ENCODE peak calls at places on chromosome 21, in seven cellular contexts. One of them, this sample, is unnamed.

GRCh38 chr21:42220138-42220701 is 1.3 kb downstream of the ABCG1 start:
- DNase-seq in IMR-90: peak
- DNase-seq in SK-N-SH: peak
- DNase-seq in H1: no peak
- DNase-seq in K562: no peak
- DNase-seq in GM12878: no peak
- DNase-seq in HepG2: peak
- DNase-seq in this sample: peak

GRCh38 chr21:15054089-15054488 is 10.7 kb downstream of the NRIP1 start:
- DNase-seq in H1: no peak
- DNase-seq in SK-N-SH: no peak
- DNase-seq in K562: no peak
- DNase-seq in IMR-90: no peak
- DNase-seq in GM12878: no peak
- DNase-seq in HepG2: no peak
- DNase-seq in this sample: no peak

GRCh38 chr21:41779659-41780058 is 12.8 kb upstream of the RIPK4 start:
- DNase-seq in HepG2: no peak
- DNase-seq in K562: no peak
- DNase-seq in IMR-90: no peak
- DNase-seq in GM12878: no peak
- DNase-seq in H1: no peak
- DNase-seq in SK-N-SH: no peak
- DNase-seq in this sample: no peak

GRCh38 chr21:25189497-25189896 is 417.8 kb downstream of the MRPL39 start:
- DNase-seq in HepG2: no peak
- DNase-seq in GM12878: no peak
- DNase-seq in IMR-90: no peak
- DNase-seq in K562: no peak
- DNase-seq in H1: no peak
- DNase-seq in SK-N-SH: no peak
- DNase-seq in this sample: no peak

GRCh38 chr21:46457801-46458314 is 833 bp upstream of the DIP2A start:
- DNase-seq in SK-N-SH: peak
- DNase-seq in H1: no peak
- DNase-seq in GM12878: no peak
- DNase-seq in K562: peak
- DNase-seq in IMR-90: peak
- DNase-seq in HepG2: peak
- DNase-seq in this sample: peak

GRCh38 chr21:28632718-28633408 is 359.8 kb downstream of the LTN1 start:
- DNase-seq in K562: no peak
- DNase-seq in HepG2: no peak
- DNase-seq in GM12878: no peak
- DNase-seq in SK-N-SH: no peak
- DNase-seq in H1: no peak
- DNase-seq in IMR-90: peak
- DNase-seq in this sample: no peak

GRCh38 chr21:16304700-16305099 is 574.9 kb downstream of the USP25 start:
- DNase-seq in HepG2: no peak
- DNase-seq in H1: no peak
- DNase-seq in SK-N-SH: no peak
- DNase-seq in GM12878: no peak
- DNase-seq in K562: no peak
- DNase-seq in IMR-90: no peak
- DNase-seq in this sample: no peak

GRCh38 chr21:25297117-25297516 is 310.2 kb downstream of the MRPL39 start:
- DNase-seq in K562: no peak
- DNase-seq in SK-N-SH: no peak
- DNase-seq in HepG2: no peak
- DNase-seq in H1: no peak
- DNase-seq in IMR-90: no peak
- DNase-seq in GM12878: no peak
- DNase-seq in this sample: no peak

GRCh38 chr21:26769613-26770188 is 75.5 kb downstream of the ADAMTS1 start:
- DNase-seq in SK-N-SH: peak
- DNase-seq in H1: no peak
- DNase-seq in HepG2: no peak
- DNase-seq in GM12878: no peak
- DNase-seq in IMR-90: peak
- DNase-seq in K562: no peak
- DNase-seq in this sample: no peak

GRCh38 chr21:19507682-19508260 is 1104.2 kb upstream of the TMPRSS15 start:
- DNase-seq in GM12878: no peak
- DNase-seq in HepG2: no peak
- DNase-seq in H1: no peak
- DNase-seq in K562: peak
- DNase-seq in SK-N-SH: peak
- DNase-seq in IMR-90: no peak
- DNase-seq in this sample: no peak

GRCh38 chr21:27571706-27572105 is 604.8 kb upstream of the ADAMTS5 start:
- DNase-seq in GM12878: no peak
- DNase-seq in K562: no peak
- DNase-seq in IMR-90: peak
- DNase-seq in HepG2: no peak
- DNase-seq in SK-N-SH: no peak
- DNase-seq in H1: no peak
- DNase-seq in this sample: no peak

GRCh38 chr21:41885341-41886024 is 6.3 kb upstream of the PRDM15 start:
- DNase-seq in GM12878: no peak
- DNase-seq in H1: no peak
- DNase-seq in IMR-90: peak
- DNase-seq in SK-N-SH: no peak
- DNase-seq in HepG2: no peak
- DNase-seq in K562: no peak
- DNase-seq in this sample: no peak

GRCh38 chr21:17146426-17146825 is 366.4 kb upstream of the CXADR start:
- DNase-seq in GM12878: no peak
- DNase-seq in H1: no peak
- DNase-seq in HepG2: no peak
- DNase-seq in K562: no peak
- DNase-seq in SK-N-SH: no peak
- DNase-seq in IMR-90: no peak
- DNase-seq in this sample: no peak

GRCh38 chr21:45119812-45120211 is 45.4 kb downstream of the ADARB1 start:
- DNase-seq in GM12878: no peak
- DNase-seq in HepG2: no peak
- DNase-seq in SK-N-SH: no peak
- DNase-seq in K562: no peak
- DNase-seq in IMR-90: no peak
- DNase-seq in H1: no peak
- DNase-seq in this sample: no peak

GRCh38 chr21:25501996-25502665 is 105.2 kb downstream of the MRPL39 start:
- DNase-seq in IMR-90: no peak
- DNase-seq in SK-N-SH: no peak
- DNase-seq in HepG2: no peak
- DNase-seq in K562: no peak
- DNase-seq in GM12878: peak
- DNase-seq in H1: no peak
- DNase-seq in this sample: no peak

GRCh38 chr21:43922949-43923348 is 57.9 kb downstream of the AGPAT3 start:
- DNase-seq in K562: no peak
- DNase-seq in H1: no peak
- DNase-seq in HepG2: no peak
- DNase-seq in SK-N-SH: peak
- DNase-seq in GM12878: no peak
- DNase-seq in IMR-90: no peak
- DNase-seq in this sample: no peak

GRCh38 chr21:46168659-46169386 is 13.4 kb upstream of the FTCD start:
- DNase-seq in HepG2: no peak
- DNase-seq in GM12878: no peak
- DNase-seq in SK-N-SH: no peak
- DNase-seq in K562: no peak
- DNase-seq in IMR-90: no peak
- DNase-seq in H1: no peak
- DNase-seq in this sample: no peak

GRCh38 chr21:41953831-41954653 is at the start of gene C2CD2:
- DNase-seq in SK-N-SH: peak
- DNase-seq in HepG2: peak
- DNase-seq in GM12878: no peak
- DNase-seq in K562: peak
- DNase-seq in H1: no peak
- DNase-seq in IMR-90: peak
- DNase-seq in this sample: peak

GRCh38 chr21:14616303-14617039 is 70.4 kb upstream of the SAMSN1 start:
- DNase-seq in IMR-90: no peak
- DNase-seq in SK-N-SH: no peak
- DNase-seq in K562: no peak
- DNase-seq in H1: peak
- DNase-seq in HepG2: no peak
- DNase-seq in GM12878: no peak
- DNase-seq in this sample: no peak

GRCh38 chr21:35398366-35398982 is 349.4 kb upstream of the RUNX1 start:
- DNase-seq in SK-N-SH: no peak
- DNase-seq in H1: no peak
- DNase-seq in IMR-90: peak
- DNase-seq in HepG2: no peak
- DNase-seq in GM12878: no peak
- DNase-seq in K562: no peak
- DNase-seq in this sample: no peak

GRCh38 chr21:37915516-37915915 is 741 bp downstream of the KCNJ6 start:
- DNase-seq in K562: no peak
- DNase-seq in IMR-90: no peak
- DNase-seq in HepG2: no peak
- DNase-seq in GM12878: no peak
- DNase-seq in H1: no peak
- DNase-seq in SK-N-SH: peak
- DNase-seq in this sample: no peak
- TF ChIP-seq RFX5 in K562: no peak
- TF ChIP-seq RFX5 in IMR-90: no peak
- TF ChIP-seq RFX5 in HepG2: no peak
- TF ChIP-seq RFX5 in GM12878: no peak
- TF ChIP-seq RFX5 in H1: no peak
- TF ChIP-seq RFX5 in SK-N-SH: no peak
- TF ChIP-seq RFX5 in this sample: no peak

GRCh38 chr21:34351786-34352241 is 12.0 kb upstream of the KCNE2 start:
- DNase-seq in K562: peak
- DNase-seq in GM12878: peak
- DNase-seq in SK-N-SH: peak
- DNase-seq in HepG2: peak
- DNase-seq in IMR-90: peak
- DNase-seq in H1: no peak
- DNase-seq in this sample: peak
- TF ChIP-seq RFX5 in K562: no peak
- TF ChIP-seq RFX5 in GM12878: no peak
- TF ChIP-seq RFX5 in SK-N-SH: no peak
- TF ChIP-seq RFX5 in HepG2: no peak
- TF ChIP-seq RFX5 in IMR-90: no peak
- TF ChIP-seq RFX5 in H1: no peak
- TF ChIP-seq RFX5 in this sample: no peak

GRCh38 chr21:8991968-8992621 is 1529.3 kb upstream of the TPTE start:
- DNase-seq in SK-N-SH: no peak
- DNase-seq in GM12878: no peak
- DNase-seq in H1: no peak
- DNase-seq in K562: peak
- DNase-seq in HepG2: no peak
- DNase-seq in IMR-90: no peak
- DNase-seq in this sample: peak

GRCh38 chr21:8993284-8993942 is 1528.0 kb upstream of the TPTE start:
- DNase-seq in GM12878: no peak
- DNase-seq in H1: no peak
- DNase-seq in HepG2: peak
- DNase-seq in K562: no peak
- DNase-seq in IMR-90: no peak
- DNase-seq in SK-N-SH: no peak
- DNase-seq in this sample: no peak

GRCh38 chr21:8994640-8995511 is 1526.5 kb upstream of the TPTE start:
- DNase-seq in H1: no peak
- DNase-seq in GM12878: no peak
- DNase-seq in SK-N-SH: no peak
- DNase-seq in IMR-90: no peak
- DNase-seq in HepG2: peak
- DNase-seq in K562: no peak
- DNase-seq in this sample: no peak

GRCh38 chr21:8992731-8993174 is 1528.6 kb upstream of the TPTE start:
- DNase-seq in GM12878: no peak
- DNase-seq in H1: no peak
- DNase-seq in K562: peak
- DNase-seq in SK-N-SH: no peak
- DNase-seq in HepG2: peak
- DNase-seq in IMR-90: no peak
- DNase-seq in this sample: peak

GRCh38 chr21:8993943-8994639 is 1527.3 kb upstream of the TPTE start:
- DNase-seq in H1: no peak
- DNase-seq in K562: no peak
- DNase-seq in IMR-90: no peak
- DNase-seq in SK-N-SH: no peak
- DNase-seq in GM12878: no peak
- DNase-seq in HepG2: peak
- DNase-seq in this sample: no peak
- TF ChIP-seq RFX5 in H1: no peak
- TF ChIP-seq RFX5 in K562: peak
- TF ChIP-seq RFX5 in IMR-90: no peak
- TF ChIP-seq RFX5 in SK-N-SH: no peak
- TF ChIP-seq RFX5 in GM12878: no peak
- TF ChIP-seq RFX5 in HepG2: no peak
- TF ChIP-seq RFX5 in this sample: no peak

DNA sequence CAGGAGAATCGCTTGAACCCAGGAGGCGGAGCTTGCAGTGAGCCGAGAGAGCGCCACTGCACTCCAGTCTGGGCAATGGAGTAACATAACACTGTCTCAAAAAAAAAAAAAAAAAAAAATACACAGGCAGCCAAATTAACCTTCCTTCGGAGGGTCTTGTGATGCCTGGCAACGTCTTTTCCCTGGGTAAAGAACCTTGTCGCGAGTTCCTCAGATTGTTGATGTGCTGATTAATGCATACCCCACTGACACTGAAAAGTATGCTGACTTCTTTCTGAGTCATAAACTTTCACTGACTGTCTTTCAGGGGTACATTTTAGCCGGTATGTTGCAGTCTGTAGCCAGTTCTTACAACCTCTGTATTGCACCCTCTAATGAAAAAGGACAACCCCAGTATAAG is 95.1 kb upstream of the SOD1 start:
- DNase-seq in HepG2: no peak
- DNase-seq in GM12878: no peak
- DNase-seq in H1: no peak
- DNase-seq in IMR-90: no peak
- DNase-seq in K562: no peak
- DNase-seq in SK-N-SH: no peak
- DNase-seq in this sample: no peak
- TF ChIP-seq RFX5 in HepG2: no peak
- TF ChIP-seq RFX5 in GM12878: no peak
- TF ChIP-seq RFX5 in H1: no peak
- TF ChIP-seq RFX5 in IMR-90: no peak
- TF ChIP-seq RFX5 in K562: no peak
- TF ChIP-seq RFX5 in SK-N-SH: no peak
- TF ChIP-seq RFX5 in this sample: no peak

This sample was measured in A549.